ENCODE peak calls at places on chromosomes 16 and 17, in nine cellular contexts. One of them, this sample, is unnamed.

GRCh38 chr17:32486701-32487459 is at the start of gene CDK5R1:
- DNase-seq in activated CD4-positive, alpha-beta memory T cell treated with anti-CD3 and anti-CD28 coated beads, Interleukin-2, amount 10 ng/mL, durations not matched to agents 7 days and 5 days: peak; percentile 74
- DNase-seq in pons: no peak
- DNase-seq in ELF-1: peak; percentile 67
- DNase-seq in fibroblast of gingiva: peak; percentile 61
- DNase-seq in psoas muscle: peak; percentile 73
- DNase-seq in Kasumi-1: peak; percentile 51
- DNase-seq in endothelial cell: peak; percentile 79
- DNase-seq in activated T-helper 1 cell treated with anti-CD3 and anti-CD28 coated beads, Interleukin-2, amount 50 U/mL, for 16 hours: peak; percentile 55
- DNase-seq in this sample: peak; percentile 68

GRCh38 chr17:74417178-74418045 is 14.5 kb upstream of the GPRC5C start:
- DNase-seq in endothelial cell: no peak
- DNase-seq in activated CD4-positive, alpha-beta memory T cell treated with anti-CD3 and anti-CD28 coated beads, Interleukin-2, amount 10 ng/mL, durations not matched to agents 7 days and 5 days: no peak
- DNase-seq in activated T-helper 1 cell treated with anti-CD3 and anti-CD28 coated beads, Interleukin-2, amount 50 U/mL, for 16 hours: no peak
- DNase-seq in psoas muscle: peak; percentile 42
- DNase-seq in pons: no peak
- DNase-seq in Kasumi-1: no peak
- DNase-seq in fibroblast of gingiva: no peak
- DNase-seq in ELF-1: peak; percentile 46
- DNase-seq in this sample: no peak

GRCh38 chr16:14564881-14565687 is 65.0 kb downstream of the PARN start:
- DNase-seq in fibroblast of gingiva: peak; percentile 70
- DNase-seq in pons: no peak
- DNase-seq in Kasumi-1: no peak
- DNase-seq in activated T-helper 1 cell treated with anti-CD3 and anti-CD28 coated beads, Interleukin-2, amount 50 U/mL, for 16 hours: no peak
- DNase-seq in endothelial cell: no peak
- DNase-seq in psoas muscle: no peak
- DNase-seq in activated CD4-positive, alpha-beta memory T cell treated with anti-CD3 and anti-CD28 coated beads, Interleukin-2, amount 10 ng/mL, durations not matched to agents 7 days and 5 days: no peak
- DNase-seq in ELF-1: no peak
- DNase-seq in this sample: no peak

GRCh38 chr17:43814026-43814425 is 18.9 kb downstream of the MPP3 start:
- DNase-seq in activated CD4-positive, alpha-beta memory T cell treated with anti-CD3 and anti-CD28 coated beads, Interleukin-2, amount 10 ng/mL, durations not matched to agents 7 days and 5 days: no peak
- DNase-seq in fibroblast of gingiva: no peak
- DNase-seq in pons: no peak
- DNase-seq in ELF-1: peak; percentile 47
- DNase-seq in psoas muscle: no peak
- DNase-seq in Kasumi-1: no peak
- DNase-seq in activated T-helper 1 cell treated with anti-CD3 and anti-CD28 coated beads, Interleukin-2, amount 50 U/mL, for 16 hours: no peak
- DNase-seq in endothelial cell: no peak
- DNase-seq in this sample: no peak

GRCh38 chr16:83899272-83899897 is 470 bp downstream of the MLYCD start:
- DNase-seq in endothelial cell: peak; percentile 61
- DNase-seq in psoas muscle: peak; percentile 57
- DNase-seq in ELF-1: peak; percentile 75
- DNase-seq in activated T-helper 1 cell treated with anti-CD3 and anti-CD28 coated beads, Interleukin-2, amount 50 U/mL, for 16 hours: no peak
- DNase-seq in pons: no peak
- DNase-seq in fibroblast of gingiva: peak; percentile 56
- DNase-seq in activated CD4-positive, alpha-beta memory T cell treated with anti-CD3 and anti-CD28 coated beads, Interleukin-2, amount 10 ng/mL, durations not matched to agents 7 days and 5 days: peak; percentile 49
- DNase-seq in Kasumi-1: peak; percentile 27
- DNase-seq in this sample: peak; percentile 19

GRCh38 chr17:80453980-80454556 is 22.3 kb downstream of the NPTX1 start:
- DNase-seq in Kasumi-1: no peak
- DNase-seq in activated CD4-positive, alpha-beta memory T cell treated with anti-CD3 and anti-CD28 coated beads, Interleukin-2, amount 10 ng/mL, durations not matched to agents 7 days and 5 days: no peak
- DNase-seq in psoas muscle: peak; percentile 43
- DNase-seq in endothelial cell: no peak
- DNase-seq in ELF-1: no peak
- DNase-seq in fibroblast of gingiva: no peak
- DNase-seq in activated T-helper 1 cell treated with anti-CD3 and anti-CD28 coated beads, Interleukin-2, amount 50 U/mL, for 16 hours: no peak
- DNase-seq in pons: no peak
- DNase-seq in this sample: no peak

GRCh38 chr16:9068886-9069285 is 22.6 kb upstream of the HAPSTR1 start:
- DNase-seq in activated T-helper 1 cell treated with anti-CD3 and anti-CD28 coated beads, Interleukin-2, amount 50 U/mL, for 16 hours: no peak
- DNase-seq in pons: no peak
- DNase-seq in activated CD4-positive, alpha-beta memory T cell treated with anti-CD3 and anti-CD28 coated beads, Interleukin-2, amount 10 ng/mL, durations not matched to agents 7 days and 5 days: no peak
- DNase-seq in endothelial cell: no peak
- DNase-seq in psoas muscle: no peak
- DNase-seq in fibroblast of gingiva: no peak
- DNase-seq in Kasumi-1: no peak
- DNase-seq in ELF-1: no peak
- DNase-seq in this sample: no peak

GRCh38 chr17:30290696-30291570 is 811 bp downstream of the BLMH start:
- DNase-seq in pons: no peak
- DNase-seq in Kasumi-1: peak; percentile 40
- DNase-seq in fibroblast of gingiva: peak; percentile 6
- DNase-seq in endothelial cell: peak; percentile 49
- DNase-seq in activated CD4-positive, alpha-beta memory T cell treated with anti-CD3 and anti-CD28 coated beads, Interleukin-2, amount 10 ng/mL, durations not matched to agents 7 days and 5 days: peak; percentile 43
- DNase-seq in psoas muscle: peak; percentile 28
- DNase-seq in activated T-helper 1 cell treated with anti-CD3 and anti-CD28 coated beads, Interleukin-2, amount 50 U/mL, for 16 hours: peak; percentile 5
- DNase-seq in ELF-1: peak; percentile 72
- DNase-seq in this sample: no peak

GRCh38 chr16:20136446-20136968 is 62.8 kb upstream of the GPR139 start:
- DNase-seq in ELF-1: no peak
- DNase-seq in psoas muscle: no peak
- DNase-seq in pons: no peak
- DNase-seq in fibroblast of gingiva: no peak
- DNase-seq in activated T-helper 1 cell treated with anti-CD3 and anti-CD28 coated beads, Interleukin-2, amount 50 U/mL, for 16 hours: no peak
- DNase-seq in endothelial cell: no peak
- DNase-seq in activated CD4-positive, alpha-beta memory T cell treated with anti-CD3 and anti-CD28 coated beads, Interleukin-2, amount 10 ng/mL, durations not matched to agents 7 days and 5 days: no peak
- DNase-seq in Kasumi-1: no peak
- DNase-seq in this sample: no peak

GRCh38 chr16:1580956-1581355 is 30.9 kb downstream of the IFT140 start:
- DNase-seq in psoas muscle: no peak
- DNase-seq in endothelial cell: no peak
- DNase-seq in activated CD4-positive, alpha-beta memory T cell treated with anti-CD3 and anti-CD28 coated beads, Interleukin-2, amount 10 ng/mL, durations not matched to agents 7 days and 5 days: no peak
- DNase-seq in pons: no peak
- DNase-seq in fibroblast of gingiva: no peak
- DNase-seq in Kasumi-1: no peak
- DNase-seq in ELF-1: no peak
- DNase-seq in activated T-helper 1 cell treated with anti-CD3 and anti-CD28 coated beads, Interleukin-2, amount 50 U/mL, for 16 hours: no peak
- DNase-seq in this sample: no peak

GRCh38 chr16:87344931-87345631 is 27.9 kb upstream of the C16orf95 start:
- DNase-seq in ELF-1: peak; percentile 76
- DNase-seq in activated CD4-positive, alpha-beta memory T cell treated with anti-CD3 and anti-CD28 coated beads, Interleukin-2, amount 10 ng/mL, durations not matched to agents 7 days and 5 days: peak; percentile 72
- DNase-seq in activated T-helper 1 cell treated with anti-CD3 and anti-CD28 coated beads, Interleukin-2, amount 50 U/mL, for 16 hours: peak; percentile 17
- DNase-seq in psoas muscle: no peak
- DNase-seq in Kasumi-1: no peak
- DNase-seq in pons: no peak
- DNase-seq in fibroblast of gingiva: no peak
- DNase-seq in endothelial cell: no peak
- DNase-seq in this sample: peak; percentile 17

GRCh38 chr17:1031711-1032110 is 34.8 kb downstream of the TIMM22 start:
- DNase-seq in endothelial cell: peak; percentile 43
- DNase-seq in fibroblast of gingiva: peak; percentile 59
- DNase-seq in activated CD4-positive, alpha-beta memory T cell treated with anti-CD3 and anti-CD28 coated beads, Interleukin-2, amount 10 ng/mL, durations not matched to agents 7 days and 5 days: no peak
- DNase-seq in Kasumi-1: no peak
- DNase-seq in psoas muscle: peak; percentile 69
- DNase-seq in ELF-1: no peak
- DNase-seq in activated T-helper 1 cell treated with anti-CD3 and anti-CD28 coated beads, Interleukin-2, amount 50 U/mL, for 16 hours: no peak
- DNase-seq in pons: no peak
- DNase-seq in this sample: no peak

GRCh38 chr17:38606646-38607611 is 1.2 kb upstream of the SRCIN1 start:
- DNase-seq in endothelial cell: no peak
- DNase-seq in fibroblast of gingiva: no peak
- DNase-seq in activated CD4-positive, alpha-beta memory T cell treated with anti-CD3 and anti-CD28 coated beads, Interleukin-2, amount 10 ng/mL, durations not matched to agents 7 days and 5 days: no peak
- DNase-seq in pons: peak; percentile 95
- DNase-seq in psoas muscle: peak; percentile 33
- DNase-seq in activated T-helper 1 cell treated with anti-CD3 and anti-CD28 coated beads, Interleukin-2, amount 50 U/mL, for 16 hours: no peak
- DNase-seq in ELF-1: peak; percentile 75
- DNase-seq in Kasumi-1: no peak
- DNase-seq in this sample: no peak

GRCh38 chr17:50102164-50102991 is 7.2 kb downstream of the PDK2 start:
- DNase-seq in endothelial cell: no peak
- DNase-seq in pons: peak; percentile 34
- DNase-seq in psoas muscle: peak; percentile 81
- DNase-seq in Kasumi-1: no peak
- DNase-seq in fibroblast of gingiva: peak; percentile 37
- DNase-seq in activated T-helper 1 cell treated with anti-CD3 and anti-CD28 coated beads, Interleukin-2, amount 50 U/mL, for 16 hours: no peak
- DNase-seq in activated CD4-positive, alpha-beta memory T cell treated with anti-CD3 and anti-CD28 coated beads, Interleukin-2, amount 10 ng/mL, durations not matched to agents 7 days and 5 days: no peak
- DNase-seq in ELF-1: no peak
- DNase-seq in this sample: no peak

GRCh38 chr17:29566473-29567361 is at the start of gene ABHD15:
- DNase-seq in activated T-helper 1 cell treated with anti-CD3 and anti-CD28 coated beads, Interleukin-2, amount 50 U/mL, for 16 hours: no peak
- DNase-seq in Kasumi-1: peak; percentile 67
- DNase-seq in activated CD4-positive, alpha-beta memory T cell treated with anti-CD3 and anti-CD28 coated beads, Interleukin-2, amount 10 ng/mL, durations not matched to agents 7 days and 5 days: peak; percentile 68
- DNase-seq in psoas muscle: peak; percentile 79
- DNase-seq in endothelial cell: peak; percentile 53
- DNase-seq in fibroblast of gingiva: peak; percentile 85
- DNase-seq in pons: no peak
- DNase-seq in ELF-1: peak; percentile 57
- DNase-seq in this sample: peak; percentile 54

GRCh38 chr16:87335968-87336849 is 19.0 kb upstream of the C16orf95 start:
- DNase-seq in activated CD4-positive, alpha-beta memory T cell treated with anti-CD3 and anti-CD28 coated beads, Interleukin-2, amount 10 ng/mL, durations not matched to agents 7 days and 5 days: no peak
- DNase-seq in activated T-helper 1 cell treated with anti-CD3 and anti-CD28 coated beads, Interleukin-2, amount 50 U/mL, for 16 hours: no peak
- DNase-seq in pons: no peak
- DNase-seq in endothelial cell: no peak
- DNase-seq in fibroblast of gingiva: no peak
- DNase-seq in psoas muscle: no peak
- DNase-seq in Kasumi-1: no peak
- DNase-seq in ELF-1: no peak
- DNase-seq in this sample: no peak

GRCh38 chr16:68644715-68645493 is at the start of gene CDH3:
- DNase-seq in endothelial cell: peak; percentile 32
- DNase-seq in psoas muscle: no peak
- DNase-seq in Kasumi-1: peak; percentile 80
- DNase-seq in ELF-1: peak; percentile 89
- DNase-seq in pons: no peak
- DNase-seq in activated CD4-positive, alpha-beta memory T cell treated with anti-CD3 and anti-CD28 coated beads, Interleukin-2, amount 10 ng/mL, durations not matched to agents 7 days and 5 days: no peak
- DNase-seq in activated T-helper 1 cell treated with anti-CD3 and anti-CD28 coated beads, Interleukin-2, amount 50 U/mL, for 16 hours: no peak
- DNase-seq in fibroblast of gingiva: no peak
- DNase-seq in this sample: no peak

GRCh38 chr17:46979023-46979870 is at the start of gene RPRML:
- DNase-seq in activated T-helper 1 cell treated with anti-CD3 and anti-CD28 coated beads, Interleukin-2, amount 50 U/mL, for 16 hours: no peak
- DNase-seq in fibroblast of gingiva: no peak
- DNase-seq in pons: no peak
- DNase-seq in psoas muscle: peak; percentile 30
- DNase-seq in endothelial cell: peak; percentile 51
- DNase-seq in Kasumi-1: peak; percentile 62
- DNase-seq in activated CD4-positive, alpha-beta memory T cell treated with anti-CD3 and anti-CD28 coated beads, Interleukin-2, amount 10 ng/mL, durations not matched to agents 7 days and 5 days: peak; percentile 30
- DNase-seq in ELF-1: peak; percentile 62
- DNase-seq in this sample: no peak

GRCh38 chr17:58918072-58918471 is 162.4 kb downstream of the PPM1E start:
- DNase-seq in Kasumi-1: no peak
- DNase-seq in psoas muscle: no peak
- DNase-seq in fibroblast of gingiva: no peak
- DNase-seq in endothelial cell: no peak
- DNase-seq in activated T-helper 1 cell treated with anti-CD3 and anti-CD28 coated beads, Interleukin-2, amount 50 U/mL, for 16 hours: no peak
- DNase-seq in ELF-1: no peak
- DNase-seq in activated CD4-positive, alpha-beta memory T cell treated with anti-CD3 and anti-CD28 coated beads, Interleukin-2, amount 10 ng/mL, durations not matched to agents 7 days and 5 days: no peak
- DNase-seq in pons: no peak
- DNase-seq in this sample: no peak

GRCh38 chr17:41678411-41678906 is 10.2 kb upstream of the EIF1 start:
- DNase-seq in ELF-1: no peak
- DNase-seq in fibroblast of gingiva: no peak
- DNase-seq in Kasumi-1: no peak
- DNase-seq in activated T-helper 1 cell treated with anti-CD3 and anti-CD28 coated beads, Interleukin-2, amount 50 U/mL, for 16 hours: no peak
- DNase-seq in pons: no peak
- DNase-seq in activated CD4-positive, alpha-beta memory T cell treated with anti-CD3 and anti-CD28 coated beads, Interleukin-2, amount 10 ng/mL, durations not matched to agents 7 days and 5 days: no peak
- DNase-seq in endothelial cell: no peak
- DNase-seq in psoas muscle: no peak
- DNase-seq in this sample: no peak

GRCh38 chr16:31486036-31486435 is 3.1 kb downstream of the SLC5A2 start:
- DNase-seq in ELF-1: no peak
- DNase-seq in activated T-helper 1 cell treated with anti-CD3 and anti-CD28 coated beads, Interleukin-2, amount 50 U/mL, for 16 hours: no peak
- DNase-seq in psoas muscle: no peak
- DNase-seq in fibroblast of gingiva: no peak
- DNase-seq in pons: no peak
- DNase-seq in activated CD4-positive, alpha-beta memory T cell treated with anti-CD3 and anti-CD28 coated beads, Interleukin-2, amount 10 ng/mL, durations not matched to agents 7 days and 5 days: no peak
- DNase-seq in endothelial cell: no peak
- DNase-seq in Kasumi-1: no peak
- DNase-seq in this sample: no peak

GRCh38 chr17:34163681-34164080 is 91.4 kb upstream of the CCL2 start:
- DNase-seq in psoas muscle: no peak
- DNase-seq in activated CD4-positive, alpha-beta memory T cell treated with anti-CD3 and anti-CD28 coated beads, Interleukin-2, amount 10 ng/mL, durations not matched to agents 7 days and 5 days: no peak
- DNase-seq in endothelial cell: peak; percentile 39
- DNase-seq in ELF-1: peak; percentile 43
- DNase-seq in fibroblast of gingiva: peak; percentile 10
- DNase-seq in activated T-helper 1 cell treated with anti-CD3 and anti-CD28 coated beads, Interleukin-2, amount 50 U/mL, for 16 hours: no peak
- DNase-seq in pons: peak; percentile 30
- DNase-seq in Kasumi-1: peak; percentile 2
- DNase-seq in this sample: no peak

GRCh38 chr17:41894791-41895331 is 23.9 kb downstream of the ACLY start:
- DNase-seq in Kasumi-1: no peak
- DNase-seq in activated T-helper 1 cell treated with anti-CD3 and anti-CD28 coated beads, Interleukin-2, amount 50 U/mL, for 16 hours: no peak
- DNase-seq in endothelial cell: no peak
- DNase-seq in fibroblast of gingiva: peak; percentile 93
- DNase-seq in ELF-1: peak; percentile 55
- DNase-seq in psoas muscle: peak; percentile 65
- DNase-seq in activated CD4-positive, alpha-beta memory T cell treated with anti-CD3 and anti-CD28 coated beads, Interleukin-2, amount 10 ng/mL, durations not matched to agents 7 days and 5 days: no peak
- DNase-seq in pons: no peak
- DNase-seq in this sample: no peak

GRCh38 chr17:60390881-60391418 is 983 bp downstream of the USP32 start:
- DNase-seq in pons: peak; percentile 78
- DNase-seq in endothelial cell: peak; percentile 15
- DNase-seq in fibroblast of gingiva: peak; percentile 54
- DNase-seq in Kasumi-1: peak; percentile 67
- DNase-seq in activated CD4-positive, alpha-beta memory T cell treated with anti-CD3 and anti-CD28 coated beads, Interleukin-2, amount 10 ng/mL, durations not matched to agents 7 days and 5 days: peak; percentile 33
- DNase-seq in ELF-1: peak; percentile 51
- DNase-seq in activated T-helper 1 cell treated with anti-CD3 and anti-CD28 coated beads, Interleukin-2, amount 50 U/mL, for 16 hours: no peak
- DNase-seq in psoas muscle: peak; percentile 33
- DNase-seq in this sample: no peak

GRCh38 chr17:15954222-15954621 is 9.3 kb downstream of the ADORA2B start:
- DNase-seq in Kasumi-1: peak; percentile 4
- DNase-seq in endothelial cell: no peak
- DNase-seq in activated CD4-positive, alpha-beta memory T cell treated with anti-CD3 and anti-CD28 coated beads, Interleukin-2, amount 10 ng/mL, durations not matched to agents 7 days and 5 days: no peak
- DNase-seq in fibroblast of gingiva: peak; percentile 87
- DNase-seq in activated T-helper 1 cell treated with anti-CD3 and anti-CD28 coated beads, Interleukin-2, amount 50 U/mL, for 16 hours: no peak
- DNase-seq in psoas muscle: no peak
- DNase-seq in pons: no peak
- DNase-seq in ELF-1: no peak
- DNase-seq in this sample: no peak

GRCh38 chr16:73565263-73565662 is 517.3 kb upstream of the ZFHX3 start:
- DNase-seq in endothelial cell: no peak
- DNase-seq in activated T-helper 1 cell treated with anti-CD3 and anti-CD28 coated beads, Interleukin-2, amount 50 U/mL, for 16 hours: no peak
- DNase-seq in psoas muscle: no peak
- DNase-seq in activated CD4-positive, alpha-beta memory T cell treated with anti-CD3 and anti-CD28 coated beads, Interleukin-2, amount 10 ng/mL, durations not matched to agents 7 days and 5 days: no peak
- DNase-seq in Kasumi-1: peak; percentile 0
- DNase-seq in fibroblast of gingiva: no peak
- DNase-seq in ELF-1: no peak
- DNase-seq in pons: peak; percentile 25
- DNase-seq in this sample: no peak

GRCh38 chr16:58548378-58548777 is 33.1 kb downstream of the SETD6 start:
- DNase-seq in endothelial cell: no peak
- DNase-seq in activated T-helper 1 cell treated with anti-CD3 and anti-CD28 coated beads, Interleukin-2, amount 50 U/mL, for 16 hours: no peak
- DNase-seq in activated CD4-positive, alpha-beta memory T cell treated with anti-CD3 and anti-CD28 coated beads, Interleukin-2, amount 10 ng/mL, durations not matched to agents 7 days and 5 days: no peak
- DNase-seq in psoas muscle: no peak
- DNase-seq in pons: no peak
- DNase-seq in fibroblast of gingiva: peak; percentile 24
- DNase-seq in Kasumi-1: no peak
- DNase-seq in ELF-1: no peak
- DNase-seq in this sample: no peak

GRCh38 chr16:9192746-9193145 is 101.3 kb downstream of the HAPSTR1 start:
- DNase-seq in endothelial cell: no peak
- DNase-seq in activated CD4-positive, alpha-beta memory T cell treated with anti-CD3 and anti-CD28 coated beads, Interleukin-2, amount 10 ng/mL, durations not matched to agents 7 days and 5 days: no peak
- DNase-seq in ELF-1: peak; percentile 29
- DNase-seq in pons: no peak
- DNase-seq in psoas muscle: no peak
- DNase-seq in fibroblast of gingiva: no peak
- DNase-seq in Kasumi-1: no peak
- DNase-seq in activated T-helper 1 cell treated with anti-CD3 and anti-CD28 coated beads, Interleukin-2, amount 50 U/mL, for 16 hours: no peak
- DNase-seq in this sample: no peak

GRCh38 chr17:58085039-58085715 is 2.0 kb downstream of the DYNLL2 start:
- DNase-seq in pons: no peak
- DNase-seq in endothelial cell: no peak
- DNase-seq in activated T-helper 1 cell treated with anti-CD3 and anti-CD28 coated beads, Interleukin-2, amount 50 U/mL, for 16 hours: no peak
- DNase-seq in ELF-1: no peak
- DNase-seq in psoas muscle: no peak
- DNase-seq in fibroblast of gingiva: no peak
- DNase-seq in Kasumi-1: no peak
- DNase-seq in activated CD4-positive, alpha-beta memory T cell treated with anti-CD3 and anti-CD28 coated beads, Interleukin-2, amount 10 ng/mL, durations not matched to agents 7 days and 5 days: no peak
- DNase-seq in this sample: no peak